ENCODE peak calls at places on chromosomes 1 and 21, in five cellular contexts. E is prostate gland, B is HepG2, R is IMR-90, W is cardiac muscle cell. L is an unnamed sample.

GRCh38 chr1:57017717-57018116 is 51.9 kb upstream of the C8B start:
- DNase-seq in E (no peak), B (peak; percentile 21), R (no peak), W (no peak), L (no peak)

GRCh38 chr1:149846042-149846441 is 53.3 kb upstream of the BOLA1 start:
- DNase-seq in E (no peak), B (no peak), R (no peak), W (no peak), L (no peak)

GRCh38 chr1:161933592-161934277 is 89.9 kb downstream of the OLFML2B start:
- DNase-seq in E (no peak), B (no peak), R (no peak), W (no peak), L (no peak)

GRCh38 chr1:15994590-15995351 is 9.3 kb upstream of the SRARP start:
- DNase-seq in E (peak; percentile 50), B (peak; percentile 56), R (peak; percentile 56), W (peak; percentile 60), L (peak; percentile 68)

GRCh38 chr1:17195731-17196130 is 9.2 kb upstream of the PADI1 start:
- DNase-seq in E (no peak), B (no peak), R (no peak), W (no peak), L (no peak)

GRCh38 chr1:222306011-222306410 is 241.9 kb downstream of the HHIPL2 start:
- DNase-seq in E (no peak), B (no peak), R (no peak), W (no peak), L (no peak)

GRCh38 chr1:5707566-5708178 is 284.6 kb downstream of the NPHP4 start:
- DNase-seq in E (no peak), B (no peak), R (no peak), W (no peak), L (no peak)

GRCh38 chr1:164728719-164729118 is 169.7 kb downstream of the PBX1 start:
- DNase-seq in E (no peak), B (no peak), R (no peak), W (no peak), L (no peak)

GRCh38 chr21:41229527-41230248 is 61.7 kb downstream of the BACE2 start:
- DNase-seq in E (no peak), B (no peak), R (no peak), W (no peak), L (no peak)

GRCh38 chr1:184242507-184242943 is 144.3 kb upstream of the C1orf21 start:
- DNase-seq in E (no peak), B (no peak), R (peak; percentile 91), W (peak; percentile 56), L (no peak)

GRCh38 chr21:45162115-45162514 is 87.7 kb downstream of the ADARB1 start:
- DNase-seq in E (no peak), B (no peak), R (no peak), W (no peak), L (no peak)

GRCh38 chr1:27569506-27570382 is 34.2 kb downstream of the AHDC1 start:
- DNase-seq in E (no peak), B (peak; percentile 53), R (no peak), W (no peak), L (peak; percentile 18)

GRCh38 chr1:231124746-231125145 is 37.1 kb upstream of the TRIM67 start:
- DNase-seq in E (no peak), B (peak; percentile 13), R (no peak), W (no peak), L (no peak)

GRCh38 chr1:169893645-169894423 is at the start of gene SCYL3:
- DNase-seq in E (peak; percentile 96), B (peak; percentile 96), R (peak; percentile 98), W (peak; percentile 96), L (peak; percentile 90)

GRCh38 chr1:27979151-27979858 is 19.5 kb downstream of the XKR8 start:
- DNase-seq in E (no peak), B (no peak), R (peak; percentile 81), W (peak; percentile 35), L (no peak)

GRCh38 chr1:89148259-89148658 is 22.3 kb upstream of the GBP2 start:
- DNase-seq in E (no peak), B (no peak), R (no peak), W (no peak), L (no peak)

GRCh38 chr1:89151021-89151420 is 24.8 kb downstream of the GBP7 start:
- DNase-seq in E (no peak), B (no peak), R (no peak), W (no peak), L (no peak)

GRCh38 chr1:89147707-89148106 is 21.8 kb upstream of the GBP2 start:
- DNase-seq in E (no peak), B (no peak), R (no peak), W (no peak), L (no peak)

GRCh38 chr1:89149976-89150375 is 24.1 kb upstream of the GBP2 start:
- DNase-seq in E (no peak), B (no peak), R (no peak), W (no peak), L (no peak)

DNA sequence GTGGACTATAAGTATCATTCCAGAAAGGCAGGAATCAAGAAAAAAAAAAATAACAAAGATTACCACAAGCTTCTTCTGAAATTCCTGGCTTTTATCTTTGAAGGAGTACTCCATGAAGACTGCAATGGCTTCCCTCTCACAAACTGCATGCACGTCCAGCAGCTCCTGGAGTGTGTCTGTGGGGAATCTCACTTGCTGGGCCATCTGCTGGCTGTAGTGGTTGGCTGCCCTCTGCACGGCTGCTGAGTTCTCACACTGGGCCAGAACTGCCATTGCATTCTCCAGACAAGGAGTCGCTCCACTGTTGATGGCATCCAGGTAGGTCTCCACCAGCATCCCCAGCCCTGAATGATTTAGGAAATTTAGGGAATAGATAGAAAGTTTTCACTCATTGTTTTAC is 23.3 kb upstream of the GBP2 start:
- DNase-seq in E (no peak), B (peak; percentile 36), R (peak; percentile 43), W (peak; percentile 64), L (no peak)
- TF ChIP-seq CTCF in E (no peak), B (peak; percentile 69), R (peak; percentile 41), W (peak; percentile 40), L (peak; percentile 18)

GRCh38 chr1:21813542-21813941 is 1.5 kb downstream of the LDLRAD2 start:
- DNase-seq in E (no peak), B (no peak), R (no peak), W (no peak), L (no peak)
- H3K4me1 ChIP-seq in E (no peaks in the 10 kb centered on the region), B (peaks cover 26% of the 10 kb centered on the region), R (peaks cover 6% of the 10 kb centered on the region), W (no peaks in the 10 kb centered on the region), L (no peaks in the 10 kb centered on the region)

GRCh38 chr1:51753969-51754368 is 124.6 kb downstream of the NRDC start:
- DNase-seq in E (no peak), B (no peak), R (no peak), W (no peak), L (no peak)

GRCh38 chr1:51750218-51750617 is 128.3 kb downstream of the NRDC start:
- DNase-seq in E (no peak), B (no peak), R (peak; percentile 50), W (no peak), L (no peak)

GRCh38 chr1:51754666-51755065 is 123.9 kb downstream of the NRDC start:
- DNase-seq in E (no peak), B (no peak), R (no peak), W (no peak), L (no peak)

GRCh38 chr1:51750729-51751128 is 127.8 kb downstream of the NRDC start:
- DNase-seq in E (no peak), B (no peak), R (peak; percentile 42), W (no peak), L (no peak)

DNA sequence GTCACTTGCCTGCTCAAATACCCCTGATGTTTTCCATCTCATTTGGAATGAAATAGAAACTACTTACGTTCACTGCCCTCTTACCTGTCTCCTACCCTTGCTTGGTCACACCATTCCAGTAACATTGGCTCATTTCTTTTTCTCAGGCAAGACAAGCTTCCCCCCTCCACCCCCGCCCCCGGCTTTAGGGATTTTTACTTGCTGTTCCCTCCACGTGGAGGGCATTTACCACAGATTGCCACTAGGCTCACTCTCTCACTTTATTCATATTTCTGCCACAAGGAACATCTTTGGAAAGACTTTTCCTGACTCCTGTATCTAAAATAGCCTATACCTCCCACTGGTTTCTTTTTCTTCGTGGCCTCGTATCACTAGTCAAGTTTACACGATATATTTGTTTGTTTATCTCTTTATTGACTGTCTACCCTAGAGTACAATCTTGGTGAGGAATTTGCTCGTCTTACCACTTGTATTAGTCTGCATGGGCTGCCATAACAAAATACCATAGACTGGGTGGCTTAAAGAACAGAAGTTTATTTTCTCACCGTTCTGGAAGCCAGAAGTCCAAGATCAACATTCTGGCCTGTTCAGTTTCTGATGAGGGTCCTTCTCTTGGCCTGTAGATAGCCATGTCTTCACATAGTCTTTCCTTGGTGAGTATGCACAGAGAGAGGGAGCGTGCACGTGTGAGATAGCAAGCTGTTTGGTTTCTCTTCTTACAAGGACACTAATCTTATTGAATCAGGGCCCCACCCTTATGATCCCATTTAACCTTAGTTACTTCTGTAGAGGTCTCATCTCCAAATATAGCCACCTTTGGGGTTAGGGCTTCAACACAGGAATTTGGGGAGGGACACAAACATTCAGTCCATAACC is 126.2 kb downstream of the NRDC start:
- DNase-seq in E (no peak), B (no peak), R (no peak), W (no peak), L (no peak)
- TF ChIP-seq CTCF in E (no peak), B (no peak), R (no peak), W (no peak), L (no peak)

GRCh38 chr1:59433440-59433813 is 136.5 kb downstream of the FGGY start:
- DNase-seq in E (no peak), B (no peak), R (no peak), W (no peak), L (peak; percentile 56)

GRCh38 chr1:59442492-59442891 is 145.6 kb downstream of the FGGY start:
- DNase-seq in E (no peak), B (no peak), R (no peak), W (no peak), L (no peak)

GRCh38 chr1:59434336-59434735 is 137.4 kb downstream of the FGGY start:
- DNase-seq in E (no peak), B (no peak), R (no peak), W (peak; percentile 67), L (no peak)

GRCh38 chr1:59436637-59437036 is 139.7 kb downstream of the FGGY start:
- DNase-seq in E (no peak), B (peak; percentile 48), R (no peak), W (no peak), L (no peak)

GRCh38 chr1:59438058-59438560 is 141.2 kb downstream of the FGGY start:
- DNase-seq in E (no peak), B (no peak), R (no peak), W (no peak), L (no peak)
- H3K4me1 ChIP-seq in E (no peaks in the 10 kb centered on the region), B (peaks cover 59% of the 10 kb centered on the region), R (peaks cover 5% of the 10 kb centered on the region), W (peaks cover 17% of the 10 kb centered on the region), L (peaks cover 58% of the 10 kb centered on the region)

GRCh38 chr1:58811303-58811702 is 27.5 kb upstream of the JUN start:
- DNase-seq in E (peak; percentile 61), B (no peak), R (no peak), W (no peak), L (no peak)
- TF ChIP-seq CTCF in E (no peak), B (no peak), R (no peak), W (no peak), L (no peak)

DNA sequence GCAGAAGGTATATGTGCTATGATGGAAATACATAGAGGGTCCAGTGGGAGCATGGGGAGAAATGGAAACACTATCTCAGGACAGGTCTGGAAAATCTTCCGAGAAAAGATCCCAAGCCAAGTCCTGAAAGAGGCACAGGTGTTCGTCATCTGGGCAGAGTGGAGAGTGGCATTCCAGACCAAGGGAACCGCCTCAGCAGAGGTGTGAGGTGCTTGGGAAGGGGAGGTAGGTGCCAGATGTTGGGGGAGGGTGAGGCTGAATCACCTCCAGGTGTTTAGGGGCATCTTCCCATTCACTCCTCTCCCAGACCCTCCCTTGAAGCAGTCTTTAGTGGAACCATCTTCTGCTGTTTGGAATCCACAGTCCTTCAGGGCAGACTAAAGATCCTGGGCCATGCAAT is 23.5 kb upstream of the LRRN2 start:
- DNase-seq in E (no peak), B (no peak), R (no peak), W (no peak), L (no peak)
- H3K4me1 ChIP-seq in E (no peaks in the 10 kb centered on the region), B (peaks cover 11% of the 10 kb centered on the region), R (no peaks in the 10 kb centered on the region), W (peaks cover 8% of the 10 kb centered on the region), L (no peaks in the 10 kb centered on the region)